ENCODE peak calls at places on chromosomes 2 and 18, in six cellular contexts. H, K, P, E, F and Y are unnamed samples.

GRCh38 chr2:46328316-46328715 is 31.1 kb downstream of the EPAS1 start:
- DNase-seq in F (no peak), H (no peak), E (no peak), P (peak; percentile 51), K (no peak), Y (no peak)

GRCh38 chr2:128324008-128324896 is 5.6 kb upstream of the HS6ST1 start:
- DNase-seq in K (no peak), P (no peak), F (no peak), H (no peak), E (no peak), Y (no peak)

GRCh38 chr2:99961567-99961913 is 180.8 kb downstream of the AFF3 start:
- DNase-seq in E (no peak), P (no peak), H (peak; percentile 18), F (no peak), K (no peak), Y (no peak)

GRCh38 chr18:5095239-5095638 is 101.8 kb downstream of the AKAIN1 start:
- DNase-seq in H (no peak), F (no peak), E (no peak), K (no peak), P (no peak), Y (no peak)

GRCh38 chr2:86489542-86489941 is 48.4 kb downstream of the KDM3A start:
- DNase-seq in F (no peak), P (no peak), H (no peak), E (no peak), K (no peak), Y (no peak)

GRCh38 chr2:45554073-45554742 is 56.9 kb downstream of the SRBD1 start:
- DNase-seq in K (no peak), P (peak; percentile 16), F (no peak), E (peak; percentile 62), H (peak; percentile 57), Y (no peak)

GRCh38 chr18:2171840-2172625 is 399.3 kb downstream of the METTL4 start:
- DNase-seq in P (no peak), H (no peak), E (no peak), K (no peak), F (no peak), Y (no peak)

GRCh38 chr2:120298173-120298835 is 45.7 kb downstream of the RALB start:
- DNase-seq in K (no peak), E (peak; percentile 84), F (no peak), P (peak; percentile 83), H (no peak), Y (no peak)

GRCh38 chr2:232315049-232315922 is 63.3 kb upstream of the ALPP start:
- DNase-seq in F (no peak), E (peak; percentile 30), H (peak; percentile 29), P (peak; percentile 93), K (no peak), Y (no peak)

GRCh38 chr18:3248062-3248669 is 565 bp downstream of the MYL12A start:
- DNase-seq in H (no peak), K (no peak), E (peak; percentile 59), P (peak; percentile 65), F (no peak), Y (peak; percentile 39)

GRCh38 chr2:82478641-82479040 is 1980.4 kb downstream of the SUCLG1 start:
- DNase-seq in P (no peak), F (no peak), K (no peak), H (no peak), E (no peak), Y (no peak)

GRCh38 chr2:39851691-39852110 is 72.6 kb upstream of the THUMPD2 start:
- DNase-seq in K (peak; percentile 38), F (no peak), H (peak; percentile 57), P (peak; percentile 82), E (peak; percentile 63), Y (no peak)

GRCh38 chr2:102826904-102827303 is 65.1 kb downstream of the TMEM182 start:
- DNase-seq in E (peak; percentile 16), P (peak; percentile 8), F (no peak), K (no peak), H (peak; percentile 31), Y (no peak)

GRCh38 chr2:50957880-50958279 is 74.1 kb downstream of the NRXN1 start:
- DNase-seq in F (no peak), E (peak; percentile 37), K (no peak), P (peak; percentile 17), H (no peak), Y (no peak)

GRCh38 chr18:37662099-37662498 is 96.5 kb upstream of the CELF4 start:
- DNase-seq in K (no peak), E (no peak), H (no peak), P (no peak), F (no peak), Y (no peak)

GRCh38 chr2:239268549-239268948 is 132.3 kb downstream of the HDAC4 start:
- DNase-seq in E (no peak), K (no peak), P (no peak), H (no peak), F (no peak), Y (no peak)

GRCh38 chr18:2978626-2979025 is 34.3 kb downstream of the LPIN2 start:
- DNase-seq in F (no peak), P (peak; percentile 88), K (no peak), E (peak; percentile 91), H (no peak), Y (no peak)

GRCh38 chr2:74259191-74259590 is 60.8 kb downstream of the MTHFD2 start:
- DNase-seq in E (no peak), P (no peak), H (no peak), K (no peak), F (no peak), Y (no peak)

GRCh38 chr2:233331536-233331935 is 22.8 kb upstream of the DGKD start:
- DNase-seq in H (no peak), P (no peak), E (no peak), K (no peak), F (no peak), Y (no peak)

GRCh38 chr2:168246483-168247340 is 683 bp downstream of the STK39 start:
- DNase-seq in F (peak; percentile 73), K (peak; percentile 60), H (peak; percentile 79), P (peak; percentile 76), E (peak; percentile 64), Y (peak; percentile 35)

GRCh38 chr18:28086530-28087172 is 90.3 kb downstream of the CDH2 start:
- DNase-seq in H (no peak), P (no peak), F (no peak), E (peak; percentile 68), K (no peak), Y (peak; percentile 69)

GRCh38 chr2:38613126-38613848 is 10.6 kb upstream of the HNRNPLL start:
- DNase-seq in H (no peak), F (no peak), E (peak; percentile 67), P (peak; percentile 4), K (no peak), Y (no peak)

GRCh38 chr18:48804856-48805610 is 145.7 kb downstream of the SMAD7 start:
- DNase-seq in H (no peak), K (peak; percentile 15), E (no peak), F (no peak), P (no peak), Y (no peak)

DNA sequence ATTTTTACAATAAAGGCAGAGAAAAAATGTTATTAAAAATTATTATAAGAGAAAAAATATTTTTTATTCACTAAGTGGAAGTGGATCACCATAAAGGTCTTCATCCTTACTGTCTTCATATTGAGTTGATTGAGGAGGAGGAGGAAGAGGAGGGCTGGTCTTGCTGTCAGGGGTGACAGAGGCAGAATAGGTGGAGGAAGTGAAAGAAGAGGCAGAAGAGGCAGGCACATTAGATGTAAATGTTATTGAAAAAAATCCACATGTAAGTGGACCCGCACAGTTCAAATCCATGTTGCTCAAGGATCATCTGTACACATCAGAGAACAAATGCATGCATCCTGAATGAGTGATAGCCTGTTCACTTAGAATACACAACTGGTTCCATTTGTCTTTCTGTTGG is 6.4 kb upstream of the SPATS2L start:
- DNase-seq in K (no peak), E (no peak), P (no peak), F (no peak), H (no peak), Y (no peak)
- H2AK5ac ChIP-seq in K (no peak overlapping the region), E (peak overlapping the region; percentile 45), P (peak overlapping the region; percentile 39), F (no peak overlapping the region), H (no peak overlapping the region), Y (no peak overlapping the region)

GRCh38 chr2:97995026-97995733 is 568 bp downstream of the TMEM131 start:
- DNase-seq in K (no peak), F (peak; percentile 75), E (peak; percentile 17), P (peak; percentile 57), H (peak; percentile 48), Y (peak; percentile 63)

GRCh38 chr2:97991081-97991856 is 4.5 kb downstream of the TMEM131 start:
- DNase-seq in H (no peak), K (no peak), E (no peak), F (no peak), P (no peak), Y (no peak)

GRCh38 chr2:97995734-97996624 is at the start of gene TMEM131:
- DNase-seq in H (peak; percentile 97), K (peak; percentile 95), E (peak; percentile 93), P (peak; percentile 93), F (peak; percentile 96), Y (peak; percentile 90)

GRCh38 chr2:97992836-97993825 is 2.6 kb downstream of the TMEM131 start:
- DNase-seq in K (no peak), P (no peak), E (peak; percentile 15), H (no peak), F (no peak), Y (no peak)

GRCh38 chr2:97993926-97994325 is 1.8 kb downstream of the TMEM131 start:
- DNase-seq in H (no peak), K (no peak), F (no peak), P (no peak), E (no peak), Y (no peak)
- H3K9ac ChIP-seq in H (peak overlapping the region; percentile 60), K (no peak overlapping the region), F (no peak overlapping the region), P (peak overlapping the region; percentile 95), E (peak overlapping the region; percentile 62), Y (no peak overlapping the region)

GRCh38 chr2:173750332-173750731 is 214.8 kb downstream of the SP3 start:
- DNase-seq in F (no peak), H (peak; percentile 82), E (peak; percentile 25), K (peak; percentile 53), P (peak; percentile 18), Y (peak; percentile 33)

GRCh38 chr2:173750831-173751230 is 214.3 kb downstream of the SP3 start:
- DNase-seq in F (no peak), H (no peak), P (peak; percentile 1), K (no peak), E (no peak), Y (no peak)

GRCh38 chr2:173747037-173747436 is 218.1 kb downstream of the SP3 start:
- DNase-seq in E (no peak), P (no peak), H (no peak), F (no peak), K (no peak), Y (no peak)

GRCh38 chr2:173751245-173751975 is 213.8 kb downstream of the SP3 start:
- DNase-seq in K (no peak), P (no peak), F (no peak), E (no peak), H (peak; percentile 24), Y (no peak)

DNA sequence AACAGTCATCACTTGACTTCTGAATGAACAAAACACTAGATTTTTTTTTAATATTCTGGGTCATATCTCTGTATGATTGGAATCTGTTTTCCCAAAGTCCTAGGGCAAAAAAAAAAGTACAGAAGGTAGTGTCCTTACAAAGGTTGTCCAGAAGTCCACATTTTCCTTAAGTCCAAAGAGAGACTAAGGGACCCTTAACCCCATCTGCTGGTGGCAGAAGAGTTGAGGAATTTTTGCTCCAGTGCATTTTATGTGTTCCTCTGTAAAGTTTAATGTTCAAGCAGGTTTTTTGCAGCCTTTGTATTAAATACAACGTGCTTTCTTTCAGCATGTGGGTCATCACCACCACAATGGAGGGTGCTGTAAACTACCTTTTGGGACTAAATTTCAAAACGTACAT is 215.9 kb downstream of the SP3 start:
- DNase-seq in K (no peak), F (no peak), E (peak; percentile 54), P (peak; percentile 29), H (no peak), Y (no peak)
- H2BK15ac ChIP-seq in K (no peak overlapping the region), F (no peak overlapping the region), E (no peak overlapping the region), P (no peak overlapping the region), H (no peak overlapping the region), Y (no peak overlapping the region)

GRCh38 chr2:22800422-22800821 is 584.6 kb upstream of the KLHL29 start:
- DNase-seq in H (no peak), F (peak; percentile 53), E (no peak), P (no peak), K (peak; percentile 49), Y (peak; percentile 50)
- H2AK5ac ChIP-seq in H (no peak overlapping the region), F (no peak overlapping the region), E (no peak overlapping the region), P (no peak overlapping the region), K (no peak overlapping the region), Y (no peak overlapping the region)